ENCODE peak calls at places on chromosome 22, in seven cellular contexts. H, G, C, O, J, V and I are unnamed samples.
A peak's percentile ranks its signal among the peaks of the same experiment; 100 is the strongest.

GRCh38 chr22:38422615-38423511 is 32.1 kb downstream of the KCNJ4 start:
- DNase-seq in H (no peak), G (no peak), C (no peak), O (no peak), J (peak; percentile 17), V (no peak), I (no peak)

GRCh38 chr22:47053865-47054185 is 291.4 kb downstream of the TBC1D22A start:
- DNase-seq in H (no peak), G (no peak), C (peak; percentile 10), O (no peak), J (no peak), V (peak; percentile 24), I (no peak)

GRCh38 chr22:30694171-30694637 is 470 bp upstream of the OSBP2 start:
- DNase-seq in H (peak; percentile 76), G (peak; percentile 57), C (peak; percentile 64), O (peak; percentile 47), J (peak; percentile 78), V (peak; percentile 43), I (peak; percentile 34)

GRCh38 chr22:47835726-47836125 is 1073.3 kb downstream of the TBC1D22A start:
- DNase-seq in H (no peak), G (no peak), C (no peak), O (no peak), J (no peak), V (peak; percentile 3), I (no peak)

GRCh38 chr22:48145738-48146137 is 1383.3 kb downstream of the TBC1D22A start:
- DNase-seq in H (no peak), G (no peak), C (no peak), O (no peak), J (no peak), V (no peak), I (no peak)

GRCh38 chr22:49527611-49528419 is 299.9 kb downstream of the BRD1 start:
- DNase-seq in H (no peak), G (no peak), C (no peak), O (no peak), J (no peak), V (no peak), I (no peak)

GRCh38 chr22:33271390-33272161 is 213.4 kb upstream of the SYN3 start:
- DNase-seq in H (peak; percentile 87), G (no peak), C (peak; percentile 76), O (no peak), J (peak; percentile 84), V (no peak), I (no peak)

GRCh38 chr22:38963872-38964271 is 6.5 kb downstream of the APOBEC3A start:
- DNase-seq in H (peak; percentile 74), G (no peak), C (no peak), O (no peak), J (no peak), V (no peak), I (no peak)

GRCh38 chr22:35743466-35743865 is 25.8 kb downstream of the APOL5 start:
- DNase-seq in H (no peak), G (no peak), C (no peak), O (no peak), J (no peak), V (peak; percentile 32), I (no peak)

GRCh38 chr22:40123387-40123786 is 54.3 kb upstream of the TNRC6B start:
- DNase-seq in H (no peak), G (no peak), C (peak; percentile 60), O (no peak), J (no peak), V (no peak), I (no peak)

GRCh38 chr22:37403267-37403960 is 23.9 kb downstream of the ELFN2 start:
- DNase-seq in H (no peak), G (no peak), C (no peak), O (no peak), J (peak; percentile 20), V (no peak), I (no peak)

GRCh38 chr22:27876684-27877083 is 42.4 kb downstream of the PITPNB start:
- DNase-seq in H (no peak), G (no peak), C (no peak), O (no peak), J (peak; percentile 86), V (no peak), I (no peak)

GRCh38 chr22:49491726-49492125 is 335.9 kb downstream of the BRD1 start:
- DNase-seq in H (no peak), G (no peak), C (no peak), O (no peak), J (no peak), V (no peak), I (no peak)

GRCh38 chr22:46108564-46109473 is 41.5 kb upstream of the PPARA start:
- DNase-seq in H (peak; percentile 79), G (no peak), C (peak; percentile 78), O (no peak), J (no peak), V (peak; percentile 63), I (no peak)

GRCh38 chr22:27714076-27714475 is 87.5 kb downstream of the MN1 start:
- DNase-seq in H (no peak), G (no peak), C (no peak), O (no peak), J (no peak), V (no peak), I (no peak)

GRCh38 chr22:33108037-33108436 is 49.9 kb upstream of the SYN3 start:
- DNase-seq in H (no peak), G (no peak), C (no peak), O (no peak), J (no peak), V (no peak), I (no peak)

GRCh38 chr22:38270091-38270972 is 2.5 kb downstream of the TMEM184B start:
- DNase-seq in H (no peak), G (no peak), C (no peak), O (no peak), J (no peak), V (peak; percentile 32), I (no peak)

GRCh38 chr22:24002849-24003248 is 2.4 kb downstream of the GSTT4 start:
- DNase-seq in H (no peak), G (no peak), C (no peak), O (no peak), J (no peak), V (no peak), I (no peak)

GRCh38 chr22:22026157-22026831 is 43.7 kb upstream of the TOP3B start:
- DNase-seq in H (no peak), G (no peak), C (no peak), O (no peak), J (no peak), V (no peak), I (no peak)

GRCh38 chr22:37803636-37804371 is 3.9 kb upstream of the GCAT start:
- DNase-seq in H (no peak), G (no peak), C (no peak), O (no peak), J (peak; percentile 76), V (no peak), I (no peak)

GRCh38 chr22:39434243-39434653 is 22.6 kb upstream of the MGAT3 start:
- DNase-seq in H (no peak), G (no peak), C (peak; percentile 67), O (no peak), J (no peak), V (no peak), I (no peak)

GRCh38 chr22:31139866-31140716 is at the start of gene PLA2G3:
- DNase-seq in H (peak; percentile 78), G (peak; percentile 22), C (no peak), O (no peak), J (peak; percentile 79), V (peak; percentile 27), I (no peak)

GRCh38 chr22:23178512-23179254 is 1.6 kb upstream of the BCR start:
- DNase-seq in H (peak; percentile 75), G (peak; percentile 64), C (peak; percentile 78), O (peak; percentile 63), J (peak; percentile 65), V (peak; percentile 58), I (peak; percentile 57)

GRCh38 chr22:23066200-23067022 is 3.9 kb upstream of the GNAZ start:
- DNase-seq in H (peak; percentile 20), G (peak; percentile 7), C (peak; percentile 22), O (no peak), J (no peak), V (no peak), I (no peak)

GRCh38 chr22:22877523-22878210 is 9.9 kb upstream of the IGLL5 start:
- DNase-seq in H (peak; percentile 53), G (peak; percentile 57), C (peak; percentile 66), O (peak; percentile 51), J (peak; percentile 33), V (peak; percentile 58), I (peak; percentile 73)